ENCODE peak calls at places on chromosome 21, in nine cellular contexts. One of them, this sample, is unnamed. For H3K9me3, the result is how much of the 10 kb centered on the place peaks cover.

GRCh38 chr21:38714998-38715397 is 90.7 kb upstream of the ETS2 start:
- DNase-seq in CD4-positive, alpha-beta memory T cell: no peak
- DNase-seq in ovary: no peak
- DNase-seq in effector memory CD4-positive, alpha-beta T cell: no peak
- DNase-seq in heart left ventricle: no peak
- DNase-seq in esophagus muscularis mucosa: no peak
- DNase-seq in hepatocyte: no peak
- DNase-seq in IMR-90: no peak
- DNase-seq in neuronal stem cell: no peak
- DNase-seq in this sample: no peak

GRCh38 chr21:18954415-18954972 is 550.9 kb upstream of the TMPRSS15 start:
- DNase-seq in CD4-positive, alpha-beta memory T cell: no peak
- DNase-seq in ovary: no peak
- DNase-seq in effector memory CD4-positive, alpha-beta T cell: no peak
- DNase-seq in heart left ventricle: no peak
- DNase-seq in esophagus muscularis mucosa: no peak
- DNase-seq in hepatocyte: peak
- DNase-seq in IMR-90: no peak
- DNase-seq in neuronal stem cell: no peak
- DNase-seq in this sample: no peak

GRCh38 chr21:42452401-42453018 is 43.5 kb downstream of the RSPH1 start:
- DNase-seq in CD4-positive, alpha-beta memory T cell: no peak
- DNase-seq in ovary: no peak
- DNase-seq in effector memory CD4-positive, alpha-beta T cell: no peak
- DNase-seq in heart left ventricle: no peak
- DNase-seq in esophagus muscularis mucosa: no peak
- DNase-seq in hepatocyte: no peak
- DNase-seq in IMR-90: no peak
- DNase-seq in neuronal stem cell: no peak
- DNase-seq in this sample: no peak

GRCh38 chr21:41923641-41924342 is 30.0 kb downstream of the C2CD2 start:
- DNase-seq in CD4-positive, alpha-beta memory T cell: no peak
- DNase-seq in ovary: peak
- DNase-seq in effector memory CD4-positive, alpha-beta T cell: no peak
- DNase-seq in heart left ventricle: no peak
- DNase-seq in esophagus muscularis mucosa: no peak
- DNase-seq in hepatocyte: no peak
- DNase-seq in IMR-90: peak
- DNase-seq in neuronal stem cell: no peak
- DNase-seq in this sample: peak

GRCh38 chr21:41712201-41712600 is 54.7 kb downstream of the RIPK4 start:
- DNase-seq in CD4-positive, alpha-beta memory T cell: no peak
- DNase-seq in ovary: no peak
- DNase-seq in effector memory CD4-positive, alpha-beta T cell: no peak
- DNase-seq in heart left ventricle: no peak
- DNase-seq in esophagus muscularis mucosa: no peak
- DNase-seq in hepatocyte: peak
- DNase-seq in IMR-90: no peak
- DNase-seq in neuronal stem cell: no peak
- DNase-seq in this sample: peak

GRCh38 chr21:14528815-14529214 is 17.3 kb downstream of the SAMSN1 start:
- DNase-seq in CD4-positive, alpha-beta memory T cell: no peak
- DNase-seq in ovary: no peak
- DNase-seq in effector memory CD4-positive, alpha-beta T cell: no peak
- DNase-seq in heart left ventricle: no peak
- DNase-seq in esophagus muscularis mucosa: no peak
- DNase-seq in hepatocyte: no peak
- DNase-seq in IMR-90: no peak
- DNase-seq in neuronal stem cell: no peak
- DNase-seq in this sample: no peak

GRCh38 chr21:30340714-30341573 is 3.5 kb upstream of the KRTAP27-1 start:
- DNase-seq in CD4-positive, alpha-beta memory T cell: peak
- DNase-seq in ovary: no peak
- DNase-seq in effector memory CD4-positive, alpha-beta T cell: no peak
- DNase-seq in heart left ventricle: no peak
- DNase-seq in esophagus muscularis mucosa: no peak
- DNase-seq in hepatocyte: peak
- DNase-seq in IMR-90: peak
- DNase-seq in neuronal stem cell: peak
- DNase-seq in this sample: peak

GRCh38 chr21:42539931-42540343 is 26.3 kb downstream of the SLC37A1 start:
- DNase-seq in CD4-positive, alpha-beta memory T cell: no peak
- DNase-seq in ovary: peak
- DNase-seq in effector memory CD4-positive, alpha-beta T cell: no peak
- DNase-seq in heart left ventricle: peak
- DNase-seq in esophagus muscularis mucosa: no peak
- DNase-seq in hepatocyte: no peak
- DNase-seq in IMR-90: no peak
- DNase-seq in neuronal stem cell: no peak
- DNase-seq in this sample: no peak

GRCh38 chr21:14917762-14918161 is 147.0 kb downstream of the NRIP1 start:
- DNase-seq in CD4-positive, alpha-beta memory T cell: no peak
- DNase-seq in ovary: no peak
- DNase-seq in effector memory CD4-positive, alpha-beta T cell: no peak
- DNase-seq in heart left ventricle: no peak
- DNase-seq in esophagus muscularis mucosa: no peak
- DNase-seq in hepatocyte: no peak
- DNase-seq in IMR-90: no peak
- DNase-seq in neuronal stem cell: no peak
- DNase-seq in this sample: no peak

GRCh38 chr21:29316806-29317205 is 18.1 kb downstream of the BACH1 start:
- DNase-seq in CD4-positive, alpha-beta memory T cell: no peak
- DNase-seq in ovary: no peak
- DNase-seq in effector memory CD4-positive, alpha-beta T cell: no peak
- DNase-seq in heart left ventricle: no peak
- DNase-seq in esophagus muscularis mucosa: no peak
- DNase-seq in hepatocyte: no peak
- DNase-seq in IMR-90: no peak
- DNase-seq in neuronal stem cell: no peak
- DNase-seq in this sample: no peak

GRCh38 chr21:43884861-43885370 is 19.9 kb downstream of the AGPAT3 start:
- DNase-seq in CD4-positive, alpha-beta memory T cell: no peak
- DNase-seq in ovary: peak
- DNase-seq in effector memory CD4-positive, alpha-beta T cell: no peak
- DNase-seq in heart left ventricle: no peak
- DNase-seq in esophagus muscularis mucosa: no peak
- DNase-seq in hepatocyte: no peak
- DNase-seq in IMR-90: no peak
- DNase-seq in neuronal stem cell: no peak
- DNase-seq in this sample: peak
- H3K27ac ChIP-seq in CD4-positive, alpha-beta memory T cell: no peak
- H3K27ac ChIP-seq in ovary: no peak
- H3K27ac ChIP-seq in effector memory CD4-positive, alpha-beta T cell: peak
- H3K27ac ChIP-seq in heart left ventricle: no peak
- H3K27ac ChIP-seq in esophagus muscularis mucosa: peak
- H3K27ac ChIP-seq in hepatocyte: peak
- H3K27ac ChIP-seq in IMR-90: no peak
- H3K27ac ChIP-seq in neuronal stem cell: no peak
- H3K27ac ChIP-seq in this sample: no peak

GRCh38 chr21:40349591-40349990 is 482.4 kb downstream of the PCP4 start:
- DNase-seq in CD4-positive, alpha-beta memory T cell: no peak
- DNase-seq in ovary: no peak
- DNase-seq in effector memory CD4-positive, alpha-beta T cell: no peak
- DNase-seq in heart left ventricle: no peak
- DNase-seq in esophagus muscularis mucosa: no peak
- DNase-seq in hepatocyte: no peak
- DNase-seq in IMR-90: no peak
- DNase-seq in neuronal stem cell: no peak
- DNase-seq in this sample: no peak

GRCh38 chr21:40355076-40355475 is 487.8 kb downstream of the PCP4 start:
- DNase-seq in CD4-positive, alpha-beta memory T cell: no peak
- DNase-seq in ovary: no peak
- DNase-seq in effector memory CD4-positive, alpha-beta T cell: no peak
- DNase-seq in heart left ventricle: no peak
- DNase-seq in esophagus muscularis mucosa: no peak
- DNase-seq in hepatocyte: no peak
- DNase-seq in IMR-90: no peak
- DNase-seq in neuronal stem cell: no peak
- DNase-seq in this sample: no peak

GRCh38 chr21:40356644-40357043 is 489.4 kb downstream of the PCP4 start:
- DNase-seq in CD4-positive, alpha-beta memory T cell: no peak
- DNase-seq in ovary: no peak
- DNase-seq in effector memory CD4-positive, alpha-beta T cell: no peak
- DNase-seq in heart left ventricle: no peak
- DNase-seq in esophagus muscularis mucosa: no peak
- DNase-seq in hepatocyte: no peak
- DNase-seq in IMR-90: no peak
- DNase-seq in neuronal stem cell: no peak
- DNase-seq in this sample: no peak

GRCh38 chr21:40345700-40346099 is 478.5 kb downstream of the PCP4 start:
- DNase-seq in CD4-positive, alpha-beta memory T cell: no peak
- DNase-seq in ovary: no peak
- DNase-seq in effector memory CD4-positive, alpha-beta T cell: no peak
- DNase-seq in heart left ventricle: no peak
- DNase-seq in esophagus muscularis mucosa: no peak
- DNase-seq in hepatocyte: no peak
- DNase-seq in IMR-90: no peak
- DNase-seq in neuronal stem cell: no peak
- DNase-seq in this sample: no peak

DNA sequence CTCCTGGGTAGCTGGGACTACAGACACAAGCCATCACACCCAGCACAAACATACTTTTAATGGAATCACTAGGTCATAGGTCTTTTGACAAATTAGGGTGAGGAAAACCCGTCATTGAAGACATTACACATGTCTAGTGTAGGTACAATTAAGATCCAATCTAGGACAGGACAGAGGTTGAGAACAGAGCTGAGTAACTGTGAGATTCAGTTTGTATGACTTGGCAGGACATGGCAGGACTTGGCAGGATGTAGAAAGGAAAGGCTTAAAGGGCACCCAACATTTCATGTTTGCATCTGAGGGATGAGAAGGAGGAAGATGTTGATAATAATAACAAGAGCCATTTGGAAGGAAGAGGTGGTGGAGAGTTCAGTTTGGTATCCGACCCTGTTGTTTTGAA is 483.8 kb downstream of the PCP4 start:
- DNase-seq in CD4-positive, alpha-beta memory T cell: no peak
- DNase-seq in ovary: no peak
- DNase-seq in effector memory CD4-positive, alpha-beta T cell: no peak
- DNase-seq in heart left ventricle: no peak
- DNase-seq in esophagus muscularis mucosa: no peak
- DNase-seq in hepatocyte: no peak
- DNase-seq in IMR-90: no peak
- DNase-seq in neuronal stem cell: no peak
- DNase-seq in this sample: no peak
- H3K9me3 ChIP-seq in CD4-positive, alpha-beta memory T cell: under half
- H3K9me3 ChIP-seq in ovary: under half
- H3K9me3 ChIP-seq in effector memory CD4-positive, alpha-beta T cell: under half
- H3K9me3 ChIP-seq in heart left ventricle: under half
- H3K9me3 ChIP-seq in esophagus muscularis mucosa: under half
- H3K9me3 ChIP-seq in hepatocyte: under half
- H3K9me3 ChIP-seq in IMR-90: under half
- H3K9me3 ChIP-seq in neuronal stem cell: under half
- H3K9me3 ChIP-seq in this sample: under half

GRCh38 chr21:37431243-37431642 is 64.7 kb downstream of the DYRK1A start:
- DNase-seq in CD4-positive, alpha-beta memory T cell: no peak
- DNase-seq in ovary: no peak
- DNase-seq in effector memory CD4-positive, alpha-beta T cell: no peak
- DNase-seq in heart left ventricle: no peak
- DNase-seq in esophagus muscularis mucosa: no peak
- DNase-seq in hepatocyte: no peak
- DNase-seq in IMR-90: no peak
- DNase-seq in neuronal stem cell: no peak
- DNase-seq in this sample: no peak
- H3K27ac ChIP-seq in CD4-positive, alpha-beta memory T cell: no peak
- H3K27ac ChIP-seq in ovary: no peak
- H3K27ac ChIP-seq in effector memory CD4-positive, alpha-beta T cell: no peak
- H3K27ac ChIP-seq in heart left ventricle: peak
- H3K27ac ChIP-seq in esophagus muscularis mucosa: no peak
- H3K27ac ChIP-seq in hepatocyte: no peak
- H3K27ac ChIP-seq in IMR-90: no peak
- H3K27ac ChIP-seq in neuronal stem cell: no peak
- H3K27ac ChIP-seq in this sample: peak

DNA sequence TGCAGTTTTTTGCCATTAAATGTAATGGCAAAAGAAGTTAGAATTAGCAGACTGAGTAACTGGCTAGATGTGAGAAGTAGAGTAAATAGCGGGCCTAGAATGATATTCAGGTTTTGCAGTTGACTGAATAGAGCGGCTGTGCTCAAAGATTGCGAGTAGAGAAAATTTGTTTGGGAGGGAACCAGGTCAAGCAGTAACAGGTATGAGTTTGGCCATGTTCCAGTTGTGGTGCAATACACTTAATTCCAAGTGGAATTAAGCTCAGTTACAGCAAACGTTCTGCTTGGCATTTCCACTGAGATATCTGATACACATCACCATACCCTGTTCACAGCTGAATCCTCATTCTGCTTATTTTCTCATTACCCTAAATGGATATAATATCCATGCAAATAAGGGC is 1382.9 kb downstream of the MRPL39 start:
- DNase-seq in CD4-positive, alpha-beta memory T cell: no peak
- DNase-seq in ovary: no peak
- DNase-seq in effector memory CD4-positive, alpha-beta T cell: no peak
- DNase-seq in heart left ventricle: no peak
- DNase-seq in esophagus muscularis mucosa: no peak
- DNase-seq in hepatocyte: no peak
- DNase-seq in IMR-90: no peak
- DNase-seq in neuronal stem cell: no peak
- DNase-seq in this sample: no peak
- H3K9me3 ChIP-seq in CD4-positive, alpha-beta memory T cell: under half
- H3K9me3 ChIP-seq in ovary: under half
- H3K9me3 ChIP-seq in effector memory CD4-positive, alpha-beta T cell: under half
- H3K9me3 ChIP-seq in heart left ventricle: under half
- H3K9me3 ChIP-seq in esophagus muscularis mucosa: under half
- H3K9me3 ChIP-seq in hepatocyte: under half
- H3K9me3 ChIP-seq in IMR-90: under half
- H3K9me3 ChIP-seq in neuronal stem cell: under half
- H3K9me3 ChIP-seq in this sample: under half

This sample was measured in psoas muscle.